ENCODE peak calls at places on chromosomes 2 and 18, in seven cellular contexts. E is foreskin fibroblast; T is pancreas; F is activated CD4-positive, alpha-beta T cell treated with anti-CD3 and anti-CD28 coated beads, Interleukin-2, amount 10 ng/mL, durations not matched to agents 24 days and 14 days; C is activated T-helper 1 cell treated with anti-CD3 and anti-CD28 coated beads, Interleukin-2, amount 50 U/mL, for 16 hours; R is HCEC 1CT; S is adrenal gland. P is an unnamed sample.

GRCh38 chr18:22422909-22423548 is 5.3 kb upstream of the CTAGE1 start:
- DNase-seq in E (peak), T (peak), F (no peak), C (no peak), R (peak), S (no peak), P (no peak)

GRCh38 chr2:119246884-119247843 is 23.5 kb downstream of the STEAP3 start:
- DNase-seq in E (no peak), T (no peak), F (no peak), C (no peak), R (no peak), S (no peak), P (no peak)

GRCh38 chr2:240393831-240394410 is 41.5 kb upstream of the GPC1 start:
- DNase-seq in E (peak), T (no peak), F (no peak), C (no peak), R (peak), S (peak), P (no peak)

GRCh38 chr2:112923237-112923966 is 12.4 kb downstream of the IL37 start:
- DNase-seq in E (peak), T (no peak), F (no peak), C (no peak), R (no peak), S (no peak), P (no peak)

GRCh38 chr2:46702537-46702936 is 213.1 kb downstream of the MCFD2 start:
- DNase-seq in E (no peak), T (no peak), F (no peak), C (no peak), R (no peak), S (no peak), P (no peak)

GRCh38 chr2:64914735-64915509 is 74.3 kb upstream of the SLC1A4 start:
- DNase-seq in E (peak), T (no peak), F (no peak), C (no peak), R (peak), S (no peak), P (no peak)

GRCh38 chr2:43300781-43301586 is 74.6 kb upstream of the ZFP36L2 start:
- DNase-seq in E (peak), T (peak), F (no peak), C (no peak), R (no peak), S (no peak), P (no peak)

GRCh38 chr2:65015731-65016130 is 26.5 kb downstream of the SLC1A4 start:
- DNase-seq in E (no peak), T (no peak), F (no peak), C (no peak), R (no peak), S (no peak), P (no peak)

GRCh38 chr2:39247512-39247911 is 3.7 kb upstream of the CDKL4 start:
- DNase-seq in E (no peak), T (no peak), F (no peak), C (no peak), R (no peak), S (no peak), P (no peak)

GRCh38 chr2:54103454-54104314 is 11.7 kb upstream of the ACYP2 start:
- DNase-seq in E (peak), T (peak), F (peak), C (no peak), R (peak), S (peak), P (no peak)

GRCh38 chr2:108363900-108364225 is 13.9 kb upstream of the SULT1C4 start:
- DNase-seq in E (peak), T (no peak), F (no peak), C (no peak), R (no peak), S (no peak), P (no peak)

GRCh38 chr18:56124186-56124585 is 514.2 kb downstream of the TXNL1 start:
- DNase-seq in E (peak), T (no peak), F (no peak), C (no peak), R (peak), S (no peak), P (no peak)

GRCh38 chr2:18684202-18685040 is 95.1 kb upstream of the NT5C1B start:
- DNase-seq in E (peak), T (no peak), F (no peak), C (no peak), R (peak), S (no peak), P (no peak)

GRCh38 chr2:224958466-224958857 is 83.8 kb downstream of the DOCK10 start:
- DNase-seq in E (peak), T (no peak), F (no peak), C (no peak), R (no peak), S (no peak), P (no peak)

GRCh38 chr2:3692375-3692774 is 11.0 kb upstream of the DCDC2C start:
- DNase-seq in E (peak), T (no peak), F (no peak), C (no peak), R (no peak), S (no peak), P (no peak)

GRCh38 chr18:25985999-25986398 is 104.4 kb downstream of the SS18 start:
- DNase-seq in E (no peak), T (no peak), F (no peak), C (no peak), R (no peak), S (no peak), P (no peak)

GRCh38 chr2:138979131-138979530 is 198.9 kb upstream of the NXPH2 start:
- DNase-seq in E (no peak), T (no peak), F (no peak), C (no peak), R (no peak), S (no peak), P (no peak)

GRCh38 chr2:221228214-221228769 is 343.8 kb downstream of the EPHA4 start:
- DNase-seq in E (no peak), T (no peak), F (no peak), C (no peak), R (no peak), S (no peak), P (no peak)

GRCh38 chr2:235493402-235493774 is 455 bp upstream of the AGAP1 start:
- DNase-seq in E (no peak), T (no peak), F (no peak), C (no peak), R (no peak), S (no peak), P (no peak)

GRCh38 chr2:27123302-27124150 is at the start of gene ABHD1:
- DNase-seq in E (peak), T (peak), F (peak), C (peak), R (no peak), S (peak), P (no peak)

GRCh38 chr2:20584637-20585321 is 66.1 kb downstream of the HS1BP3 start:
- DNase-seq in E (peak), T (peak), F (no peak), C (no peak), R (peak), S (peak), P (no peak)

GRCh38 chr2:15596968-15597367 is 5.3 kb downstream of the DDX1 start:
- DNase-seq in E (no peak), T (no peak), F (no peak), C (no peak), R (no peak), S (no peak), P (no peak)

GRCh38 chr2:217749009-217749408 is 253.8 kb downstream of the TNS1 start:
- DNase-seq in E (no peak), T (no peak), F (no peak), C (no peak), R (no peak), S (no peak), P (peak)

GRCh38 chr2:69017080-69017479 is 4.1 kb downstream of the ANTXR1 start:
- DNase-seq in E (peak), T (no peak), F (peak), C (no peak), R (peak), S (no peak), P (no peak)

GRCh38 chr18:74976331-74976909 is 232.5 kb downstream of the PTGR3 start:
- DNase-seq in E (no peak), T (no peak), F (no peak), C (no peak), R (no peak), S (no peak), P (no peak)

GRCh38 chr2:24872344-24873115 is 47.5 kb downstream of the ADCY3 start:
- DNase-seq in E (no peak), T (no peak), F (no peak), C (no peak), R (no peak), S (no peak), P (no peak)

P was measured in cerebellar nuclear complex.